ENCODE peak calls at places on chromosomes 2 and 18, in seven cellular contexts. J is stomach, A is A549, U is K562, K is ovary, B is transverse colon, X is H1. I is an unnamed sample.
A peak's percentile ranks its signal among the peaks of the same experiment; 100 is the strongest.

GRCh38 chr2:47299555-47299954 is 103.4 kb upstream of the MSH2 start:
- DNase-seq in A (peak; percentile 79), B (no peak), K (no peak), X (no peak), U (no peak), J (no peak), I (no peak)

GRCh38 chr2:38122344-38122743 is 46.4 kb upstream of the CYP1B1 start:
- DNase-seq in B (no peak), X (no peak), J (no peak), U (no peak), A (no peak), K (no peak), I (no peak)

GRCh38 chr18:79467126-79467525 is 71.4 kb downstream of the NFATC1 start:
- DNase-seq in A (no peak), K (no peak), U (no peak), J (no peak), B (no peak), X (no peak), I (no peak)

GRCh38 chr2:44181648-44182047 is 13.0 kb downstream of the PPM1B start:
- DNase-seq in K (no peak), U (no peak), B (no peak), J (no peak), A (no peak), X (no peak), I (no peak)

GRCh38 chr2:159035790-159036411 is 67.5 kb downstream of the TANC1 start:
- DNase-seq in J (peak; percentile 32), A (peak; percentile 64), X (peak; percentile 58), B (peak; percentile 70), U (peak; percentile 24), K (no peak), I (no peak)

GRCh38 chr2:44716131-44716530 is 225.4 kb upstream of the SIX3 start:
- DNase-seq in X (no peak), K (no peak), J (no peak), B (no peak), A (no peak), U (no peak), I (no peak)

GRCh38 chr18:40094441-40094840 is 1860.6 kb upstream of the PIK3C3 start:
- DNase-seq in J (no peak), B (no peak), U (no peak), A (no peak), X (no peak), K (no peak), I (no peak)

GRCh38 chr2:197852127-197852526 is 47.7 kb downstream of the PLCL1 start:
- DNase-seq in B (no peak), X (no peak), K (no peak), J (no peak), U (peak; percentile 19), A (no peak), I (no peak)

GRCh38 chr18:23355206-23355605 is 97.9 kb upstream of the RIOK3 start:
- DNase-seq in K (peak; percentile 25), A (no peak), X (no peak), J (no peak), B (no peak), U (no peak), I (no peak)

GRCh38 chr2:170714156-170715061 is 728 bp upstream of the SP5 start:
- DNase-seq in U (peak; percentile 97), A (peak; percentile 6), B (peak; percentile 49), K (no peak), X (no peak), J (peak; percentile 78), I (no peak)

GRCh38 chr2:134360750-134361487 is 107.0 kb downstream of the MGAT5 start:
- DNase-seq in K (no peak), B (no peak), U (no peak), X (no peak), J (no peak), A (no peak), I (no peak)

GRCh38 chr2:44450806-44451205 is 89.1 kb downstream of the CAMKMT start:
- DNase-seq in U (no peak), K (no peak), X (no peak), B (no peak), A (no peak), J (no peak), I (no peak)

GRCh38 chr2:98482362-98482761 is 37.7 kb downstream of the INPP4A start:
- DNase-seq in K (no peak), X (no peak), J (no peak), U (no peak), B (no peak), A (no peak), I (no peak)

GRCh38 chr18:76992226-76993084 is 140.1 kb downstream of the MBP start:
- DNase-seq in J (no peak), K (no peak), B (no peak), A (no peak), U (no peak), X (no peak), I (no peak)

GRCh38 chr2:159557437-159558034 is 58.8 kb downstream of the BAZ2B start:
- DNase-seq in J (no peak), A (peak; percentile 39), X (no peak), K (no peak), U (no peak), B (no peak), I (no peak)

GRCh38 chr2:197011777-197012641 is 85.5 kb upstream of the PGAP1 start:
- DNase-seq in J (no peak), U (peak; percentile 22), X (no peak), B (no peak), A (peak; percentile 67), K (no peak), I (peak; percentile 22)

GRCh38 chr2:174561283-174562275 is 36.0 kb downstream of the WIPF1 start:
- DNase-seq in B (peak; percentile 42), J (peak; percentile 82), K (peak; percentile 76), A (no peak), U (no peak), X (no peak), I (peak; percentile 71)

GRCh38 chr2:49490710-49491109 is 336.4 kb upstream of the FSHR start:
- DNase-seq in U (peak; percentile 7), B (peak; percentile 50), K (peak; percentile 12), J (peak; percentile 45), X (peak; percentile 66), A (peak; percentile 39), I (no peak)

GRCh38 chr2:68282814-68283812 is 30.8 kb upstream of the PPP3R1 start:
- DNase-seq in U (peak; percentile 56), X (no peak), K (no peak), B (no peak), A (peak; percentile 69), J (no peak), I (no peak)

GRCh38 chr2:215680605-215681598 is 245.0 kb upstream of the FN1 start:
- DNase-seq in J (no peak), U (no peak), B (no peak), A (peak; percentile 66), K (no peak), X (no peak), I (no peak)

GRCh38 chr2:36616947-36617346 is 19.0 kb upstream of the FEZ2 start:
- DNase-seq in J (no peak), X (no peak), A (no peak), B (no peak), K (no peak), U (no peak), I (no peak)

GRCh38 chr2:101622633-101623521 is 74.6 kb upstream of the MAP4K4 start:
- DNase-seq in A (no peak), B (no peak), U (no peak), J (no peak), K (no peak), X (no peak), I (no peak)
- TF ChIP-seq EP300 in A (no peak), B (no peak), U (no peak), J (no peak), K (no peak), X (no peak), I (peak; percentile 44)

DNA sequence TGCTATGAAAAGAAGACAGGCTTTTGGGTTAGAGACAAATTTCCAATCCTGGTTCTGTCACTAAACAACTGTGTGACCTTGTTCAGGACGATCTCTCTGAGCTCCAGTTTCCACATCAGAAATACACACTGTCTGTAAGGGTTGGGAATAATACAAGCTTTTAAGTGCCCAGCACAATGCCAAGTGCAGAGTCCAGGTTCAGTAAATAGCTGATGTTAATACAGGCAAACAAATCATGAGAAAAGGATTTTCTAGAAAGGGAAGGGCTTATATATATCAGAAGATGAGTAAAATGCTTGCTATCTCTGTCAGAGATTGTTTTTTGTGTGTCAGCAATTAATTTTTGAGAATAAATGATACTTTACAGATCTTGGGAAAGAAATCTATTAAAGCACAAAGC is 388.3 kb downstream of the NBAS start:
- DNase-seq in U (no peak), B (no peak), A (no peak), X (no peak), K (no peak), J (no peak), I (no peak)
- TF ChIP-seq EP300 in U (no peak), B (no peak), A (no peak), X (no peak), K (no peak), J (no peak), I (no peak)

GRCh38 chr2:151860613-151861146 is 32.5 kb upstream of the ARL5A start:
- DNase-seq in U (no peak), K (no peak), B (no peak), A (no peak), J (no peak), X (no peak), I (no peak)
- TF ChIP-seq EP300 in U (no peak), K (no peak), B (no peak), A (no peak), J (no peak), X (no peak), I (no peak)

GRCh38 chr2:166653185-166653813 is 159.2 kb upstream of the SCN7A start:
- DNase-seq in A (no peak), U (no peak), X (no peak), K (no peak), B (no peak), J (no peak), I (no peak)

GRCh38 chr2:166647935-166648334 is 153.9 kb upstream of the SCN7A start:
- DNase-seq in J (no peak), X (no peak), A (no peak), B (no peak), U (no peak), K (no peak), I (no peak)

GRCh38 chr2:166651991-166652390 is 157.9 kb upstream of the SCN7A start:
- DNase-seq in U (no peak), X (no peak), K (no peak), A (no peak), B (no peak), J (no peak), I (no peak)

DNA sequence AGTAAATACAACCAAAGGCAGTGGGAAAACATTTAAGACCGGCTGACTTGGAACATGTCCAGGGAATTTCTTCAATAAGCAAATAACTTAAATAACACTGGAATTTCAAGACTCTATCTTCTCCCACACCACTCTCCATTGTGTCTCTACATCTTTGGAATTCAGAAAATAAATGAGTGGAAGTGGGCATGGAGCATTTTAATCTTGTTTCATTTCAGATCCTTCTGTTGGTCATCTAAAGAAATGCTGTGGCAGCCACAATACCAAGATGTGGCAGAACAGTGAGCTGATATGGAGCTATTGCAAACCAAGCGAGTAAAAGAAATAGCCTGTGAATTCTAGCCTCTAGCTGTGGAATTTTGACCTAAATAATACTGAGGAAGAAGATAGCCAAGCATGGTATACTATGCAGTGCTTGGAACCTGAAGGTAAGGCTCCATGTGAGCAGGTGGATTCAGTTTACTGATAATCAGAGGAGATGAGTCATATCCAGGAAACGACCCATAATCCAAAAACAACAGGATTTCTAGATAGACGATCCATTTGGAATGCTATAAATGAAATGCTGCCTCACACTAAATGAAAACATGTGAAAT is 157.1 kb upstream of the SCN7A start:
- DNase-seq in B (no peak), J (no peak), X (no peak), A (no peak), U (no peak), K (no peak), I (no peak)
- TF ChIP-seq EP300 in B (no peak), J (no peak), X (no peak), A (no peak), U (no peak), K (no peak), I (no peak)

I was measured in tibial nerve.